ENCODE peak calls at places on chromosomes 11 and 22, in five cellular contexts. One of them, this sample, is unnamed.
A peak's percentile ranks its signal among the peaks of the same experiment; 100 is the strongest.

GRCh38 chr11:85953491-85954143 is 98.4 kb downstream of the CCDC83 start:
- DNase-seq in A549: no peak
- DNase-seq in HCT116: no peak
- DNase-seq in tibial nerve: no peak
- DNase-seq in K562: no peak
- DNase-seq in this sample: no peak

GRCh38 chr11:134052988-134053945 is 15.6 kb upstream of the JAM3 start:
- DNase-seq in HCT116: no peak
- DNase-seq in tibial nerve: no peak
- DNase-seq in K562: no peak
- DNase-seq in A549: no peak
- DNase-seq in this sample: no peak

GRCh38 chr11:125162743-125163142 is 1.8 kb upstream of the PKNOX2 start:
- DNase-seq in A549: no peak
- DNase-seq in HCT116: no peak
- DNase-seq in K562: no peak
- DNase-seq in tibial nerve: no peak
- DNase-seq in this sample: no peak

GRCh38 chr11:25766332-25767015 is 565.5 kb upstream of the ANO3 start:
- DNase-seq in K562: no peak
- DNase-seq in A549: no peak
- DNase-seq in HCT116: no peak
- DNase-seq in tibial nerve: no peak
- DNase-seq in this sample: no peak

GRCh38 chr11:83827940-83828554 is 541.9 kb upstream of the CCDC90B start:
- DNase-seq in A549: peak; percentile 40
- DNase-seq in tibial nerve: no peak
- DNase-seq in HCT116: peak; percentile 18
- DNase-seq in K562: peak; percentile 30
- DNase-seq in this sample: no peak

GRCh38 chr11:94557391-94557790 is 9.8 kb upstream of the PIWIL4 start:
- DNase-seq in K562: no peak
- DNase-seq in A549: no peak
- DNase-seq in HCT116: no peak
- DNase-seq in tibial nerve: no peak
- DNase-seq in this sample: no peak

GRCh38 chr11:75334402-75334891 is 17.0 kb downstream of the ARRB1 start:
- DNase-seq in A549: no peak
- DNase-seq in tibial nerve: no peak
- DNase-seq in K562: peak; percentile 45
- DNase-seq in HCT116: no peak
- DNase-seq in this sample: no peak

GRCh38 chr11:102196816-102197215 is 86.6 kb downstream of the YAP1 start:
- DNase-seq in A549: no peak
- DNase-seq in tibial nerve: no peak
- DNase-seq in K562: no peak
- DNase-seq in HCT116: no peak
- DNase-seq in this sample: no peak

GRCh38 chr11:79082920-79083319 is 357.9 kb downstream of the TENM4 start:
- DNase-seq in tibial nerve: no peak
- DNase-seq in K562: no peak
- DNase-seq in A549: no peak
- DNase-seq in HCT116: no peak
- DNase-seq in this sample: no peak

GRCh38 chr11:3056296-3057068 is 741 bp downstream of the CARS1 start:
- DNase-seq in K562: no peak
- DNase-seq in A549: no peak
- DNase-seq in HCT116: no peak
- DNase-seq in tibial nerve: no peak
- DNase-seq in this sample: no peak

GRCh38 chr11:3055881-3056280 is 1.3 kb downstream of the CARS1 start:
- DNase-seq in tibial nerve: no peak
- DNase-seq in HCT116: no peak
- DNase-seq in A549: no peak
- DNase-seq in K562: no peak
- DNase-seq in this sample: no peak

GRCh38 chr11:3060436-3061025 is 3.3 kb upstream of the CARS1 start:
- DNase-seq in A549: no peak
- DNase-seq in HCT116: no peak
- DNase-seq in tibial nerve: no peak
- DNase-seq in K562: no peak
- DNase-seq in this sample: no peak

GRCh38 chr11:3058753-3059664 is 1.8 kb upstream of the CARS1 start:
- DNase-seq in tibial nerve: no peak
- DNase-seq in K562: peak; percentile 80
- DNase-seq in HCT116: no peak
- DNase-seq in A549: peak; percentile 37
- DNase-seq in this sample: no peak

DNA sequence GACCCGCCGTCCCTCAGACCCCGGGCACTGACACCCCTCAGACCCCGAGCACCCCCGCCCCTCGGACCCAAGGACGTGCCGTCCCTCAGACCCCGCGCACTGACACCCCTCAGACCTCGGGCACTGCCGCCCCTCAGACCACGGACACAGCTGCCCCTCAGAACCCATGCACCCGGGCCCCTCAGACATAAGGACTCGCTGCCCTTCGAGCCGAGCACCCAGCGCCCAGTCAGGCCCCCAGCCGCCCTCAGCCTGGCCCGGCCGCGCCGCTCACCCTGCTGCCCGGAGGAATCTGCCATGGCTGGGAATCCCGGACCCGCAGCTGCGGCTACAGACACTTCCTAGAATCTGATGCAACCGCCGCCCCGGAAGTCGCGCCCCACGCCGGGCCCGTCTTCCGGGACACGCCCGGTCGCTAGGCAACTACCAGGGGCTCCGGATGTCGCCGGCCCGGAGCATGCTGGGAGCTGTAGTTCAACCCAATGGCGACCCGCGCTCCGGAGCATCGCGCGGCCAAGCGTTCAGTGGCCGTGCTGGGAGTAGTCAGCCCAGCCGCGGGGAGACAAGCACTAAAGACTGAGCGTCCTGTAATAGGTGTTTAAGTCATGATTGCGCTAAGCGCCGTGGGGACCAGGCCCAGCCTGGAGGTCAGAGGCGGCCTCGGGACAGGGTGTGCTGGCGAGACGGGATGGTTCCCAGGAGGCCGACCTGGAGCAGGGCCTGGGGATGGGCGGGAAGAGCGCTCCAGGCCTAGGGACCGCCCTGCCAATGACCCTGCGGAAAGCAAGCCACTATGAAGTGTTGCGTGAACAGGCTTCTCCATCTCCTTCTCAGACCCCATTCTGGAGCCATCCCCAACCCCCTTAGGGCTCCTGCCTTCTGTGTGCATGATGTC is at the start of gene CARS1:
- DNase-seq in tibial nerve: peak; percentile 91
- DNase-seq in K562: peak; percentile 95
- DNase-seq in HCT116: peak; percentile 78
- DNase-seq in A549: peak; percentile 94
- DNase-seq in this sample: peak; percentile 95
- TF ChIP-seq POLR2A in tibial nerve: no peak
- TF ChIP-seq POLR2A in K562: peak; percentile 81
- TF ChIP-seq POLR2A in HCT116: peak; percentile 63
- TF ChIP-seq POLR2A in A549: peak; percentile 53
- TF ChIP-seq POLR2A in this sample: peak; percentile 33

DNA sequence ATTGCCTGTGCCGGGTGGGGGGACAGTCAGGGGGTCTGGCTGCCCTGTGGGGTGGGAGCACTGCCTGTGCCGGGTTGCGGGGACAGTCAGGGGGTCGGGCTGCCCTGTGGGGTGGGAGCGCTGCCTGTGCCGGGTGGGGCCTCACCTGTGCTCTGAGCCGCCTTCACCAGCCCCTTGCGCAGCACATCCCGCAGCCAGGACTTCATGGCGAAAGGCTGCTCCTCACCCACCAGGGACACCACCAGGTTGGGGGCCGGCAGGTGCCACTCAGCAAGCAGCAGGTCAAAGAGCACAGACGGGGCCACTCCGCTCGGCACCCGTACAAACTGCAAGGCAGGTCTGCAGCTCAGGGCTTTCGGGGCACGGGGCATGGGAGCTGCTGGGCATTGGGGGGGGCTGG is 21.4 kb downstream of the TSSC4 start:
- DNase-seq in K562: no peak
- DNase-seq in tibial nerve: no peak
- DNase-seq in A549: no peak
- DNase-seq in HCT116: no peak
- DNase-seq in this sample: no peak
- TF ChIP-seq POLR2A in K562: no peak
- TF ChIP-seq POLR2A in tibial nerve: no peak
- TF ChIP-seq POLR2A in A549: no peak
- TF ChIP-seq POLR2A in HCT116: no peak
- TF ChIP-seq POLR2A in this sample: no peak

DNA sequence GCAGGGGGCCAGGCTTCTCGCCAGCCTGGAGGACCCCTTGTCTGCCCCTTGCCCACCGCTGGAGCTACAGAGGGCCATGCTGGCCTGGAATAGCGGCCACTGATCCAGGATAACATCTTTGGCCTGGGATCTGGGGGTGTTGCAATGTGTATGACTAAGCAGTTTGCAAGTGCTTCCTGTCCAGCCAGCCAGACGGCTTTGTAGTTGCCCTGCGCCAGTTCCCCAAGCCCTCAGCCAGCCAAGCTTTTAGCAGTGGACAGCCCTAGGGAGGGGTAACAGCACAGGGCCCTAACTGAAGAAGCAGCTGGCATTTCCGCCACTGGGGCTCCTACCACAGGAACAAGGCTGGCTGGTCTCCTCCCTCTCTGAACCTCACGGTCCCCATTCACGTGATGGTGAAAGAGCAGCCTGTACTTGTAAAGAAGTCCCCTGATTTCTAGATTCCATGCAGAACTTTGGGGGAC is 32.1 kb downstream of the UQCR10 start:
- DNase-seq in A549: peak; percentile 87
- DNase-seq in K562: peak; percentile 82
- DNase-seq in HCT116: peak; percentile 58
- DNase-seq in tibial nerve: peak; percentile 79
- DNase-seq in this sample: peak; percentile 96
- TF ChIP-seq POLR2A in A549: no peak
- TF ChIP-seq POLR2A in K562: no peak
- TF ChIP-seq POLR2A in HCT116: no peak
- TF ChIP-seq POLR2A in tibial nerve: no peak
- TF ChIP-seq POLR2A in this sample: no peak

DNA sequence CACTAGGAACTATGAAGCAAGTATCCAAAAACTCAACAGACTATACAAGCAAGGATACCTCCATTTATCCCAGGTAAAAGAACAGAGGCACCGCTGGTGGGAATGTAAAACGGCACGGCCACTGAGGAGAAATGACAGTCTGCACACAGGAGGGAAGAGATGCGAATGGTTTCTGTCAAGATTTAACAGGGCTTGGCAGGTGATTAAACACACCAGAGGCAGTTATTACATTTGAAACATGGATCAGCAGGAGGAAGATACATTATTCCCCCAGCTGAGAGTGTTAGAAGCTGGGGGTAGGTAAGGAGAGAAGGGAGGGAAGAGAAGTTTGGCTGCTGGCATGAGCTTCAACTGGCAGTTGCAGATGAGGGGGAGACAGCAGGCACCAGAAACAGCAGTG is 30.2 kb downstream of the ATP6V1E1 start:
- DNase-seq in A549: no peak
- DNase-seq in K562: no peak
- DNase-seq in HCT116: no peak
- DNase-seq in tibial nerve: no peak
- DNase-seq in this sample: no peak
- TF ChIP-seq POLR2A in A549: no peak
- TF ChIP-seq POLR2A in K562: no peak
- TF ChIP-seq POLR2A in HCT116: no peak
- TF ChIP-seq POLR2A in tibial nerve: no peak
- TF ChIP-seq POLR2A in this sample: no peak

GRCh38 chr22:37484115-37485005 is 1.8 kb downstream of the MFNG start:
- DNase-seq in K562: no peak
- DNase-seq in A549: no peak
- DNase-seq in HCT116: no peak
- DNase-seq in tibial nerve: peak; percentile 51
- DNase-seq in this sample: peak; percentile 21
- TF ChIP-seq POLR2A in K562: no peak
- TF ChIP-seq POLR2A in A549: no peak
- TF ChIP-seq POLR2A in HCT116: no peak
- TF ChIP-seq POLR2A in tibial nerve: no peak
- TF ChIP-seq POLR2A in this sample: no peak